ENCODE peak calls at places on chromosomes 2 and 18, in six cellular contexts. One of them, this sample, is unnamed. For H3K4me1, the result is how much of the 10 kb centered on the place peaks cover.

GRCh38 chr2:136135924-136136906 is 18.3 kb upstream of the CXCR4 start:
- DNase-seq in IMR-90: no peak
- DNase-seq in mesenchymal stem cell: no peak
- DNase-seq in neuronal stem cell: no peak
- DNase-seq in H1: no peak
- DNase-seq in trophoblast cell: no peak
- DNase-seq in this sample: no peak

GRCh38 chr2:157820202-157820601 is 55.9 kb downstream of the ACVR1 start:
- DNase-seq in IMR-90: no peak
- DNase-seq in mesenchymal stem cell: no peak
- DNase-seq in neuronal stem cell: no peak
- DNase-seq in H1: no peak
- DNase-seq in trophoblast cell: no peak
- DNase-seq in this sample: no peak

GRCh38 chr2:150472122-150472899 is 15.2 kb downstream of the RND3 start:
- DNase-seq in IMR-90: peak
- DNase-seq in mesenchymal stem cell: peak
- DNase-seq in neuronal stem cell: no peak
- DNase-seq in H1: no peak
- DNase-seq in trophoblast cell: no peak
- DNase-seq in this sample: no peak

GRCh38 chr2:18891598-18892345 is 302.4 kb upstream of the NT5C1B start:
- DNase-seq in IMR-90: peak
- DNase-seq in mesenchymal stem cell: no peak
- DNase-seq in neuronal stem cell: no peak
- DNase-seq in H1: no peak
- DNase-seq in trophoblast cell: no peak
- DNase-seq in this sample: no peak

GRCh38 chr18:54551590-54551989 is 39.5 kb upstream of the DYNAP start:
- DNase-seq in IMR-90: no peak
- DNase-seq in mesenchymal stem cell: no peak
- DNase-seq in neuronal stem cell: peak
- DNase-seq in H1: no peak
- DNase-seq in trophoblast cell: no peak
- DNase-seq in this sample: no peak

GRCh38 chr2:187545238-187545751 is 8.9 kb downstream of the TFPI start:
- DNase-seq in IMR-90: no peak
- DNase-seq in mesenchymal stem cell: no peak
- DNase-seq in neuronal stem cell: no peak
- DNase-seq in H1: no peak
- DNase-seq in trophoblast cell: no peak
- DNase-seq in this sample: no peak

GRCh38 chr2:85705680-85706039 is 11.5 kb downstream of the GNLY start:
- DNase-seq in IMR-90: peak
- DNase-seq in mesenchymal stem cell: peak
- DNase-seq in neuronal stem cell: no peak
- DNase-seq in H1: no peak
- DNase-seq in trophoblast cell: no peak
- DNase-seq in this sample: no peak

GRCh38 chr18:42281851-42282250 is 326.8 kb downstream of the PIK3C3 start:
- DNase-seq in IMR-90: no peak
- DNase-seq in mesenchymal stem cell: no peak
- DNase-seq in neuronal stem cell: no peak
- DNase-seq in H1: no peak
- DNase-seq in trophoblast cell: no peak
- DNase-seq in this sample: no peak

GRCh38 chr18:8800041-8800441 is 94.7 kb downstream of the MTCL1 start:
- DNase-seq in IMR-90: peak
- DNase-seq in mesenchymal stem cell: no peak
- DNase-seq in neuronal stem cell: no peak
- DNase-seq in H1: no peak
- DNase-seq in trophoblast cell: no peak
- DNase-seq in this sample: no peak

GRCh38 chr2:173584676-173585453 is 230.2 kb downstream of the CDCA7 start:
- DNase-seq in IMR-90: no peak
- DNase-seq in mesenchymal stem cell: no peak
- DNase-seq in neuronal stem cell: no peak
- DNase-seq in H1: no peak
- DNase-seq in trophoblast cell: no peak
- DNase-seq in this sample: no peak

GRCh38 chr18:48412339-48412929 is 3.3 kb upstream of the ZBTB7C start:
- DNase-seq in IMR-90: no peak
- DNase-seq in mesenchymal stem cell: peak
- DNase-seq in neuronal stem cell: no peak
- DNase-seq in H1: no peak
- DNase-seq in trophoblast cell: peak
- DNase-seq in this sample: peak

GRCh38 chr2:215609089-215610032 is 173.5 kb upstream of the FN1 start:
- DNase-seq in IMR-90: peak
- DNase-seq in mesenchymal stem cell: peak
- DNase-seq in neuronal stem cell: no peak
- DNase-seq in H1: no peak
- DNase-seq in trophoblast cell: peak
- DNase-seq in this sample: no peak

GRCh38 chr18:13217466-13217961 is 1.0 kb upstream of the LDLRAD4 start:
- DNase-seq in IMR-90: peak
- DNase-seq in mesenchymal stem cell: peak
- DNase-seq in neuronal stem cell: peak
- DNase-seq in H1: no peak
- DNase-seq in trophoblast cell: peak
- DNase-seq in this sample: peak

GRCh38 chr18:36420826-36421225 is 123.3 kb downstream of the FHOD3 start:
- DNase-seq in IMR-90: no peak
- DNase-seq in mesenchymal stem cell: peak
- DNase-seq in neuronal stem cell: no peak
- DNase-seq in H1: no peak
- DNase-seq in trophoblast cell: no peak
- DNase-seq in this sample: no peak

GRCh38 chr2:207632575-207633492 is 7.6 kb upstream of the METTL21A start:
- DNase-seq in IMR-90: peak
- DNase-seq in mesenchymal stem cell: peak
- DNase-seq in neuronal stem cell: no peak
- DNase-seq in H1: no peak
- DNase-seq in trophoblast cell: peak
- DNase-seq in this sample: no peak

GRCh38 chr2:158748925-158749590 is 46.1 kb upstream of the DAPL1 start:
- DNase-seq in IMR-90: no peak
- DNase-seq in mesenchymal stem cell: no peak
- DNase-seq in neuronal stem cell: no peak
- DNase-seq in H1: no peak
- DNase-seq in trophoblast cell: no peak
- DNase-seq in this sample: no peak

GRCh38 chr2:241561811-241562210 is 3.3 kb downstream of the BOK start:
- DNase-seq in IMR-90: peak
- DNase-seq in mesenchymal stem cell: peak
- DNase-seq in neuronal stem cell: no peak
- DNase-seq in H1: no peak
- DNase-seq in trophoblast cell: peak
- DNase-seq in this sample: peak

DNA sequence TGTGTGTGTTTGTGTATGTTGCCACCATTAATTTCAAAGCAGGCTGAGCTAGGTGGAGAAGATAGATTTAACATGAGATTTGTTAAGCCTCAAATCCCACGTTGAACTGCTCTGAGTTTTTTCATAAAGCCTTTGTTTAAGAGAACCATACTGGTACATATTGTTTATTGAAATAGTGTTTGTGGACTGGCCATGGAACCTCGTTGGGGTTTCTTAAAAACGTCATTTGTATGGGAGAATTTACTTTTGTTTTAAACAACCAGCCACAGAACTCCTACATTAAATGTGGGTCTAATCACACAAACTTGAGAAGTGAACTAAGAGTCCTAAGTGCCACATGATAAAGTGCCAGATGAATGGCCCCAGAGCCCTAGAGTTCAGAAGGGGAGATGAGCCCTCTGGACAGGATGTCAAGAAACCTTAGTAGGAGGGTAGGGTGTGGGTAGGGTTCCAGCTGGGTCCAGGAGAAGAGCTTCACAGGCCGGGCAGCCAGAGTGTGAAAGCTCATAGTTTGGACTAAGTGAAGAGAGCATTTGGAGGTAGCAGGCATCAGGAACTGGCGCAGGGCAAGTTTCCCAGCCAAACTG is 120.6 kb upstream of the EML6 start:
- DNase-seq in IMR-90: peak
- DNase-seq in mesenchymal stem cell: peak
- DNase-seq in neuronal stem cell: no peak
- DNase-seq in H1: no peak
- DNase-seq in trophoblast cell: no peak
- DNase-seq in this sample: no peak
- H3K4me2 ChIP-seq in IMR-90: peak
- H3K4me2 ChIP-seq in mesenchymal stem cell: no peak
- H3K4me2 ChIP-seq in neuronal stem cell: no peak
- H3K4me2 ChIP-seq in H1: no peak
- H3K4me2 ChIP-seq in trophoblast cell: no peak
- H3K4me2 ChIP-seq in this sample: no peak

GRCh38 chr18:35042389-35043066 is 1.3 kb downstream of the MAPRE2 start:
- DNase-seq in IMR-90: no peak
- DNase-seq in mesenchymal stem cell: peak
- DNase-seq in neuronal stem cell: no peak
- DNase-seq in H1: no peak
- DNase-seq in trophoblast cell: no peak
- DNase-seq in this sample: no peak
- H3K4me1 ChIP-seq in IMR-90: under half
- H3K4me1 ChIP-seq in mesenchymal stem cell: under half
- H3K4me1 ChIP-seq in neuronal stem cell: under half
- H3K4me1 ChIP-seq in H1: under half
- H3K4me1 ChIP-seq in trophoblast cell: under half
- H3K4me1 ChIP-seq in this sample: under half

DNA sequence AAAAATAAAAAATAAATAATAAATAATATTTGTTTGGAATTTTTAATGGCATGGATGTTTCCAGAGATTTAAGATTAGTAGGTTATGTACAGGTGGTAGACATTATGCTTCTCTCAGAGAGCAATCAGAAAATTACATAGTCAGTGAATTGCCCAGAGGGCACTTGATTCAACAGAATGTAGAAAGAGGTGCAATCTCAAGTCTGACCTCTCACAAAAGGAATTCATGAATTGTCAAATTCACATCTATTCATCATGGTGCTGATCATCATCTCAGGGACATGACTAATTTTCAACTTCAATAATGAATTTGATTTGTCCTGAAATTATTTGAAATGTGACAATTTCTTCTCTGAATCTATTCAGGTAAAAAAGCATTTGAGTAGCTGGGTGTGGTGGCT is 172.5 kb downstream of the PDE11A start:
- DNase-seq in IMR-90: no peak
- DNase-seq in mesenchymal stem cell: no peak
- DNase-seq in neuronal stem cell: no peak
- DNase-seq in H1: no peak
- DNase-seq in trophoblast cell: no peak
- DNase-seq in this sample: no peak
- H4K91ac ChIP-seq in IMR-90: no peak
- H4K91ac ChIP-seq in mesenchymal stem cell: no peak
- H4K91ac ChIP-seq in neuronal stem cell: no peak
- H4K91ac ChIP-seq in H1: no peak
- H4K91ac ChIP-seq in trophoblast cell: no peak
- H4K91ac ChIP-seq in this sample: no peak

GRCh38 chr2:36597532-36598377 is at the start of gene FEZ2:
- DNase-seq in IMR-90: peak
- DNase-seq in mesenchymal stem cell: peak
- DNase-seq in neuronal stem cell: peak
- DNase-seq in H1: peak
- DNase-seq in trophoblast cell: peak
- DNase-seq in this sample: peak

GRCh38 chr2:36597003-36597531 is 901 bp downstream of the FEZ2 start:
- DNase-seq in IMR-90: no peak
- DNase-seq in mesenchymal stem cell: no peak
- DNase-seq in neuronal stem cell: no peak
- DNase-seq in H1: no peak
- DNase-seq in trophoblast cell: no peak
- DNase-seq in this sample: no peak

GRCh38 chr2:36594849-36595248 is 3.1 kb downstream of the FEZ2 start:
- DNase-seq in IMR-90: no peak
- DNase-seq in mesenchymal stem cell: no peak
- DNase-seq in neuronal stem cell: no peak
- DNase-seq in H1: no peak
- DNase-seq in trophoblast cell: no peak
- DNase-seq in this sample: no peak

DNA sequence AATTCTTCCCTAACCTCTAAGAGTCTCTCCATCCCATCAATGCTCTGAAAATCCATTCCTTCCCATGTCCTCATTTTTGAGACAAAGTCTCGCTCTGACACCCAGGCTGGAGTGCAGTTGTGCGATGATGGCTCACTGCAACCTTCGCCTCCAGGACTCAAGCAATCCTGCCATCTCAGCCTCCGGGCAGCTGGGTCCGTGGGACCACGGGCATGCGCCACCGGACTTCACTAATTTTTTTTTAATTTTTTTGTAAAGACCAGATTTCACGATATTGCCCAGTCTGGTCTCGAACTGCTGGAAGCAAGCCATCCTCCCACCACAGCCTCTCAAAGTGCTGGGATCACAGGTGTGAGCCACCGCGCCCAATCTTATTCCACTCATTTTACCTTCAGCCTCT is 1.6 kb downstream of the FEZ2 start:
- DNase-seq in IMR-90: no peak
- DNase-seq in mesenchymal stem cell: no peak
- DNase-seq in neuronal stem cell: no peak
- DNase-seq in H1: no peak
- DNase-seq in trophoblast cell: no peak
- DNase-seq in this sample: no peak
- H3K4me2 ChIP-seq in IMR-90: peak
- H3K4me2 ChIP-seq in mesenchymal stem cell: no peak
- H3K4me2 ChIP-seq in neuronal stem cell: no peak
- H3K4me2 ChIP-seq in H1: peak
- H3K4me2 ChIP-seq in trophoblast cell: peak
- H3K4me2 ChIP-seq in this sample: peak

GRCh38 chr18:75212626-75213110 is 2.1 kb downstream of the TSHZ1 start:
- DNase-seq in IMR-90: no peak
- DNase-seq in mesenchymal stem cell: no peak
- DNase-seq in neuronal stem cell: no peak
- DNase-seq in H1: no peak
- DNase-seq in trophoblast cell: no peak
- DNase-seq in this sample: no peak
- H3K4me1 ChIP-seq in IMR-90: under half
- H3K4me1 ChIP-seq in mesenchymal stem cell: under half
- H3K4me1 ChIP-seq in neuronal stem cell: under half
- H3K4me1 ChIP-seq in H1: under half
- H3K4me1 ChIP-seq in trophoblast cell: under half
- H3K4me1 ChIP-seq in this sample: under half

DNA sequence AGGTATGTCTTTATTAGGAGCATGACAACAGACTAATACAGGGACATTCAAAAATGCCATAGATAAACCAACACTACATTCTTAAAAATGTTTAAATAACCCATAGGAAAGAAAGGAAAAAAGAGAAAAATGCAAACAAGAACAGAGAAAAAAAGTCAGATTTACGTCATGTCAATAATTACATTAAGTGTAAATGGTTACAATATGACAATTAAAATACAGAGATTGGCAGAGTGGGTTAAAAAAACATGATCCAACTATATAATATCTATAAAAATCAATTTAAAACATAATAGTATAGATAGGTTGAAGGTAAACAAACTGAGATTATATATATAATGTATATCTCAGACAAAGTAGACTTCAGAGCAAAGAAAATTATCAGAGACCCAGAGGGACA is 255.8 kb downstream of the ANAPC1 start:
- DNase-seq in IMR-90: no peak
- DNase-seq in mesenchymal stem cell: no peak
- DNase-seq in neuronal stem cell: no peak
- DNase-seq in H1: no peak
- DNase-seq in trophoblast cell: no peak
- DNase-seq in this sample: no peak
- H4K91ac ChIP-seq in IMR-90: no peak
- H4K91ac ChIP-seq in mesenchymal stem cell: no peak
- H4K91ac ChIP-seq in neuronal stem cell: no peak
- H4K91ac ChIP-seq in H1: no peak
- H4K91ac ChIP-seq in trophoblast cell: no peak
- H4K91ac ChIP-seq in this sample: no peak

This sample was measured in H9.